ENCODE peak calls at places on chromosomes 13 and 19, in seven cellular contexts. E is activated naive CD4-positive, alpha-beta T cell; D is EH; A is progenitor cell of endocrine pancreas; K is heart left ventricle; F is T-helper 17 cell; Q is fibroblast of villous mesenchyme. G is an unnamed sample.

GRCh38 chr19:45766293-45766918 is 2.6 kb downstream of the SIX5 start:
- DNase-seq in E (no peak), D (no peak), A (no peak), K (peak), F (no peak), Q (no peak), G (peak)

GRCh38 chr19:16594681-16595091 is 22.5 kb upstream of the SLC35E1 start:
- DNase-seq in E (no peak), D (no peak), A (no peak), K (no peak), F (no peak), Q (no peak), G (no peak)

GRCh38 chr13:77000475-77000874 is 8.6 kb downstream of the CLN5 start:
- DNase-seq in E (no peak), D (peak), A (no peak), K (no peak), F (no peak), Q (peak), G (no peak)

GRCh38 chr19:4556574-4557185 is 2.8 kb downstream of the SEMA6B start:
- DNase-seq in E (no peak), D (peak), A (no peak), K (no peak), F (no peak), Q (peak), G (no peak)

GRCh38 chr13:97724450-97724849 is 229.0 kb upstream of the IPO5 start:
- DNase-seq in E (no peak), D (no peak), A (no peak), K (no peak), F (no peak), Q (no peak), G (no peak)

GRCh38 chr13:113138792-113139551 is 16.4 kb downstream of the F10 start:
- DNase-seq in E (no peak), D (no peak), A (peak), K (peak), F (no peak), Q (peak), G (no peak)

GRCh38 chr19:17488593-17489391 is 18.5 kb downstream of the SLC27A1 start:
- DNase-seq in E (peak), D (peak), A (peak), K (peak), F (peak), Q (no peak), G (no peak)

GRCh38 chr13:33349996-33350826 is 64.7 kb upstream of the STARD13 start:
- DNase-seq in E (no peak), D (peak), A (peak), K (peak), F (no peak), Q (peak), G (peak)

GRCh38 chr13:99269627-99270252 is 11.6 kb upstream of the GPR18 start:
- DNase-seq in E (no peak), D (peak), A (no peak), K (no peak), F (no peak), Q (peak), G (no peak)

GRCh38 chr13:66765559-66765958 is 464.6 kb downstream of the PCDH9 start:
- DNase-seq in E (no peak), D (no peak), A (no peak), K (no peak), F (no peak), Q (no peak), G (no peak)

GRCh38 chr13:97359181-97360057 is 74.5 kb upstream of the RAP2A start:
- DNase-seq in E (peak), D (peak), A (peak), K (no peak), F (no peak), Q (peak), G (peak)

GRCh38 chr19:10305139-10305806 is 4.3 kb downstream of the ZGLP1 start:
- DNase-seq in E (no peak), D (peak), A (no peak), K (no peak), F (no peak), Q (peak), G (no peak)

GRCh38 chr19:48487944-48488343 is 18.8 kb downstream of the CYTH2 start:
- DNase-seq in E (no peak), D (peak), A (no peak), K (peak), F (no peak), Q (no peak), G (no peak)

GRCh38 chr19:40035996-40036395 is 20.0 kb downstream of the ZNF780B start:
- DNase-seq in E (no peak), D (peak), A (no peak), K (no peak), F (no peak), Q (no peak), G (no peak)

GRCh38 chr13:111423168-111423785 is 102.8 kb downstream of the TEX29 start:
- DNase-seq in E (no peak), D (no peak), A (no peak), K (no peak), F (no peak), Q (no peak), G (no peak)

GRCh38 chr19:5804516-5805464 is at the start of gene NRTN:
- DNase-seq in E (peak), D (no peak), A (no peak), K (no peak), F (peak), Q (no peak), G (peak)

GRCh38 chr13:26957163-26957562 is 196.6 kb upstream of the GPR12 start:
- DNase-seq in E (no peak), D (no peak), A (no peak), K (no peak), F (no peak), Q (no peak), G (no peak)

GRCh38 chr19:35240322-35240721 is 8.5 kb upstream of the LSR start:
- DNase-seq in E (no peak), D (no peak), A (no peak), K (no peak), F (no peak), Q (no peak), G (no peak)

GRCh38 chr19:46472592-46472991 is 1.2 kb upstream of the PNMA8A start:
- DNase-seq in E (no peak), D (no peak), A (no peak), K (no peak), F (no peak), Q (no peak), G (no peak)

GRCh38 chr13:90443268-90443667 is 904.2 kb upstream of the MIR17HG start:
- DNase-seq in E (no peak), D (peak), A (no peak), K (no peak), F (no peak), Q (no peak), G (no peak)

GRCh38 chr13:30312859-30313258 is 5.5 kb upstream of the KATNAL1 start:
- DNase-seq in E (no peak), D (peak), A (no peak), K (no peak), F (no peak), Q (no peak), G (no peak)

GRCh38 chr19:13038306-13039210 is 43.3 kb downstream of the NFIX start:
- DNase-seq in E (no peak), D (no peak), A (no peak), K (peak), F (no peak), Q (no peak), G (no peak)

GRCh38 chr13:98327326-98328314 is 150.6 kb upstream of the RNF113B start:
- DNase-seq in E (no peak), D (peak), A (no peak), K (no peak), F (no peak), Q (peak), G (no peak)

GRCh38 chr19:12482505-12482886 is 2.1 kb downstream of the ZNF709 start:
- DNase-seq in E (no peak), D (peak), A (no peak), K (no peak), F (no peak), Q (no peak), G (no peak)

GRCh38 chr19:19115954-19116353 is 22.3 kb downstream of the TMEM161A start:
- DNase-seq in E (peak), D (peak), A (no peak), K (no peak), F (no peak), Q (no peak), G (no peak)

GRCh38 chr19:50978772-50979390 is 4.8 kb downstream of the KLK7 start:
- DNase-seq in E (no peak), D (no peak), A (no peak), K (no peak), F (no peak), Q (no peak), G (peak)

GRCh38 chr19:33797821-33798633 is 1.4 kb downstream of the KCTD15 start:
- DNase-seq in E (no peak), D (peak), A (no peak), K (peak), F (no peak), Q (peak), G (peak)

G was measured in sigmoid colon.